ENCODE peak calls at places on chromosomes 7 and 10, in six cellular contexts. H is A549, N is GM12878, C is K562, Q is endothelial cell of umbilical vein, B is HepG2. I is an unnamed sample.
A peak's percentile ranks its signal among the peaks of the same experiment; 100 is the strongest.

GRCh38 chr7:95772771-95773581 is 622 bp downstream of the DYNC1I1 start:
- DNase-seq in H (no peak), N (no peak), C (no peak), Q (peak; percentile 17), B (no peak), I (no peak)

GRCh38 chr10:5983813-5984212 is 6.5 kb upstream of the IL15RA start:
- DNase-seq in H (no peak), N (no peak), C (no peak), Q (no peak), B (no peak), I (no peak)

GRCh38 chr10:114259825-114260224 is 20.8 kb downstream of the VWA2 start:
- DNase-seq in H (no peak), N (no peak), C (no peak), Q (no peak), B (no peak), I (no peak)

GRCh38 chr7:114791771-114792170 is 130.1 kb upstream of the MDFIC start:
- DNase-seq in H (no peak), N (no peak), C (no peak), Q (no peak), B (no peak), I (no peak)

GRCh38 chr10:24153016-24153415 is 55.9 kb upstream of the KIAA1217 start:
- DNase-seq in H (no peak), N (no peak), C (no peak), Q (no peak), B (no peak), I (no peak)

GRCh38 chr7:26398436-26399308 is 107.0 kb downstream of the SNX10 start:
- DNase-seq in H (peak; percentile 37), N (peak; percentile 91), C (peak; percentile 84), Q (peak; percentile 79), B (no peak), I (peak; percentile 95)

GRCh38 chr7:114392686-114393085 is 21.9 kb upstream of the FOXP2 start:
- DNase-seq in H (no peak), N (no peak), C (no peak), Q (no peak), B (no peak), I (no peak)

GRCh38 chr10:114388275-114388674 is 16.0 kb downstream of the AFAP1L2 start:
- DNase-seq in H (no peak), N (peak; percentile 66), C (no peak), Q (no peak), B (no peak), I (peak; percentile 49)

GRCh38 chr10:132974249-132974796 is 32.0 kb upstream of the CFAP46 start:
- DNase-seq in H (no peak), N (no peak), C (no peak), Q (no peak), B (no peak), I (no peak)

GRCh38 chr10:115129752-115130151 is 36.6 kb downstream of the ATRNL1 start:
- DNase-seq in H (peak; percentile 23), N (no peak), C (no peak), Q (peak; percentile 46), B (peak; percentile 10), I (peak; percentile 52)

GRCh38 chr10:29379208-29379607 is 90.3 kb downstream of the LYZL1 start:
- DNase-seq in H (no peak), N (no peak), C (no peak), Q (no peak), B (no peak), I (no peak)

GRCh38 chr10:44913312-44914079 is 2.4 kb downstream of the TMEM72 start:
- DNase-seq in H (no peak), N (no peak), C (peak; percentile 75), Q (no peak), B (no peak), I (peak; percentile 97)

GRCh38 chr7:125279956-125280355 is 350.3 kb upstream of the POT1 start:
- DNase-seq in H (no peak), N (no peak), C (no peak), Q (no peak), B (no peak), I (no peak)

GRCh38 chr7:107811934-107812333 is 8.9 kb upstream of the SLC26A3 start:
- DNase-seq in H (no peak), N (no peak), C (no peak), Q (no peak), B (no peak), I (no peak)

GRCh38 chr7:117098457-117098856 is 145.2 kb downstream of the ST7 start:
- DNase-seq in H (no peak), N (no peak), C (no peak), Q (peak; percentile 46), B (no peak), I (no peak)

GRCh38 chr7:85130702-85131101 is 56.2 kb downstream of the SEMA3D start:
- DNase-seq in H (no peak), N (no peak), C (no peak), Q (no peak), B (no peak), I (no peak)

GRCh38 chr10:44766601-44767000 is 144.5 kb upstream of the TMEM72 start:
- DNase-seq in H (no peak), N (no peak), C (no peak), Q (no peak), B (no peak), I (no peak)

GRCh38 chr7:1666251-1666778 is 3.8 kb upstream of the ELFN1 start:
- DNase-seq in H (peak; percentile 51), N (no peak), C (peak; percentile 38), Q (no peak), B (no peak), I (peak; percentile 55)

GRCh38 chr7:30594055-30594539 is 581 bp upstream of the GARS1 start:
- DNase-seq in H (peak; percentile 76), N (peak; percentile 23), C (peak; percentile 41), Q (no peak), B (peak; percentile 60), I (peak; percentile 85)

GRCh38 chr7:132275811-132276210 is 300.5 kb downstream of the PLXNA4 start:
- DNase-seq in H (no peak), N (no peak), C (no peak), Q (no peak), B (no peak), I (no peak)

GRCh38 chr7:9189683-9190082 is 756.3 kb downstream of the NXPH1 start:
- DNase-seq in H (no peak), N (no peak), C (no peak), Q (no peak), B (no peak), I (no peak)

GRCh38 chr10:129192344-129193128 is 274.5 kb upstream of the MGMT start:
- DNase-seq in H (no peak), N (no peak), C (no peak), Q (no peak), B (no peak), I (no peak)

GRCh38 chr7:132858760-132859159 is 223.1 kb downstream of the CHCHD3 start:
- DNase-seq in H (no peak), N (no peak), C (no peak), Q (no peak), B (no peak), I (no peak)

GRCh38 chr10:72370201-72370722 is 15.5 kb upstream of the DNAJB12 start:
- DNase-seq in H (no peak), N (peak; percentile 9), C (no peak), Q (no peak), B (no peak), I (peak; percentile 30)

GRCh38 chr10:72379776-72380175 is 25.1 kb upstream of the DNAJB12 start:
- DNase-seq in H (no peak), N (no peak), C (no peak), Q (no peak), B (no peak), I (no peak)

GRCh38 chr10:72379062-72379461 is 24.3 kb upstream of the DNAJB12 start:
- DNase-seq in H (no peak), N (no peak), C (no peak), Q (no peak), B (no peak), I (no peak)

GRCh38 chr10:72375173-72375572 is 20.5 kb upstream of the DNAJB12 start:
- DNase-seq in H (no peak), N (no peak), C (no peak), Q (no peak), B (no peak), I (no peak)

GRCh38 chr10:72375585-72375984 is 20.9 kb upstream of the DNAJB12 start:
- DNase-seq in H (peak; percentile 40), N (no peak), C (no peak), Q (no peak), B (peak; percentile 53), I (peak; percentile 49)
- TF ChIP-seq CTCF in H (peak; percentile 17), N (peak; percentile 26), C (peak; percentile 64), Q (peak; percentile 12), B (peak; percentile 62), I (peak; percentile 32)

GRCh38 chr10:90921906-90922305 is 1.0 kb upstream of the ANKRD1 start:
- DNase-seq in H (no peak), N (no peak), C (no peak), Q (no peak), B (no peak), I (no peak)

GRCh38 chr10:90920986-90921643 is at the start of gene ANKRD1:
- DNase-seq in H (peak; percentile 95), N (no peak), C (no peak), Q (peak; percentile 97), B (peak; percentile 99), I (no peak)

GRCh38 chr10:90917231-90917967 is 3.5 kb downstream of the ANKRD1 start:
- DNase-seq in H (no peak), N (no peak), C (no peak), Q (peak; percentile 81), B (no peak), I (no peak)

GRCh38 chr10:90917968-90918318 is 2.9 kb downstream of the ANKRD1 start:
- DNase-seq in H (no peak), N (no peak), C (no peak), Q (peak; percentile 36), B (no peak), I (no peak)

DNA sequence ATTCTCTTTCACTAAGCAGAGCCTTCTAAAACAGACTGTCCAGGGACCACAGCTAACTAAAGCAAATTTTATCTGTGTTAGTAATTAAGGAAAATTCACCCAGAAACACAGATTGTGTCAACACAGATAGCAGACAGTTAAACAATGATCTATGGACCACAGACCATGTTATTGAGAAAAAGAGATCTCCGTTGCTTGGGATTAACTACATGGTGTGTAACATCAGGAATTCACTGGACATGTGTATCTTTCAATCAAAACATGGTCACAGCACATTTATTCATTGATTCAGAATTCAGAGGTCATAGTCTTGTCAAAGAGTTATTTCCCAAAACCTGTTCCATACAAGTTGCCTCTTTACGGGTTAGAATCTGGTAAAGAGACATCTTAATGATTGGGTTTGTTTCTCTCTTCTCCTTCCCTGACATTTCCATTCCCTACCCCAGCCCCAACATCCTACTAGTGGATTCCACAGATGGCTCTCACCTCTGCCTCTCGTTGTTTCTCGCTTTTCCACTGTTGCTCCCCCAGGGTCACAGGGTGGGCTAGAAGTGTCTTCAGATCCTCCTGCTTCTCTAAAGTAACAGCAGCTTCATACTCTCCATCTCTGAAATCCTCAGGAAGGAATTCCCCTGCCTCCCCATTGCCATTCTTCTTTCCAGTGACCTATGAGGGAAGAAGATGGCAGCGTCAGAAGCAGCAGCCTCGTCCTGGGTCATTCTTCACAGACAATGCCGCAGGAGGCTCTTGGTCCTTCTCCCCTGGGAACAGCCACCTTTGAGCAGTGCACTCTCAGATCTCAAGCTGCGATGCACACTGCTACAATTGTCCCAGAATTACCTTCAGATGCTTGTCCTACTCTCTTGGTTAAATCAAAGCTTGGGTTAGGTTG is 958 bp downstream of the ANKRD1 start:
- DNase-seq in H (no peak), N (no peak), C (no peak), Q (peak; percentile 47), B (no peak), I (no peak)
- H3K4me3 ChIP-seq in H (peak overlapping the region; percentile 37), N (no peak overlapping the region), C (no peak overlapping the region), Q (peak overlapping the region; percentile 56), B (peak overlapping the region; percentile 49), I (no peak overlapping the region)

GRCh38 chr7:34837826-34838225 is 179.8 kb downstream of the NPSR1 start:
- DNase-seq in H (peak; percentile 13), N (no peak), C (no peak), Q (no peak), B (no peak), I (no peak)
- TF ChIP-seq MYC in H (no peak), N (no peak), C (no peak), Q (no peak), B (no peak), I (no peak)

GRCh38 chr7:46616636-46617035 is 695.6 kb upstream of the IGFBP3 start:
- DNase-seq in H (no peak), N (no peak), C (no peak), Q (no peak), B (no peak), I (no peak)
- TF ChIP-seq CTCF in H (no peak), N (no peak), C (no peak), Q (no peak), B (no peak), I (no peak)

I was measured in NB4.